ENCODE peak calls at places on chromosome 2, in five cellular contexts. One of them, this sample, is unnamed.

GRCh38 chr2:8627692-8628085 is 54.2 kb upstream of the ID2 start:
- DNase-seq in hypothalamus: no peak
- DNase-seq in activated effector memory CD4-positive, alpha-beta T cell treated with anti-CD3 and anti-CD28 coated beads, Interleukin-2, amount 50 U/mL, for 16 hours: no peak
- DNase-seq in activated T-cell treated with anti-CD3 and anti-CD28 coated beads for 1 hour: no peak
- DNase-seq in Kasumi-1: no peak
- DNase-seq in this sample: no peak

GRCh38 chr2:168773719-168774521 is 28.5 kb upstream of the NOSTRIN start:
- DNase-seq in hypothalamus: no peak
- DNase-seq in activated effector memory CD4-positive, alpha-beta T cell treated with anti-CD3 and anti-CD28 coated beads, Interleukin-2, amount 50 U/mL, for 16 hours: peak
- DNase-seq in activated T-cell treated with anti-CD3 and anti-CD28 coated beads for 1 hour: no peak
- DNase-seq in Kasumi-1: peak
- DNase-seq in this sample: peak

GRCh38 chr2:240819404-240820013 is 510 bp downstream of the KIF1A start:
- DNase-seq in hypothalamus: no peak
- DNase-seq in activated effector memory CD4-positive, alpha-beta T cell treated with anti-CD3 and anti-CD28 coated beads, Interleukin-2, amount 50 U/mL, for 16 hours: no peak
- DNase-seq in activated T-cell treated with anti-CD3 and anti-CD28 coated beads for 1 hour: no peak
- DNase-seq in Kasumi-1: no peak
- DNase-seq in this sample: no peak

GRCh38 chr2:28539095-28539494 is 43.2 kb downstream of the PLB1 start:
- DNase-seq in hypothalamus: no peak
- DNase-seq in activated effector memory CD4-positive, alpha-beta T cell treated with anti-CD3 and anti-CD28 coated beads, Interleukin-2, amount 50 U/mL, for 16 hours: no peak
- DNase-seq in activated T-cell treated with anti-CD3 and anti-CD28 coated beads for 1 hour: no peak
- DNase-seq in Kasumi-1: no peak
- DNase-seq in this sample: no peak

GRCh38 chr2:148990968-148991367 is 47.5 kb upstream of the LYPD6B start:
- DNase-seq in hypothalamus: no peak
- DNase-seq in activated effector memory CD4-positive, alpha-beta T cell treated with anti-CD3 and anti-CD28 coated beads, Interleukin-2, amount 50 U/mL, for 16 hours: no peak
- DNase-seq in activated T-cell treated with anti-CD3 and anti-CD28 coated beads for 1 hour: no peak
- DNase-seq in Kasumi-1: no peak
- DNase-seq in this sample: no peak

GRCh38 chr2:23427976-23428375 is 43.0 kb downstream of the KLHL29 start:
- DNase-seq in hypothalamus: no peak
- DNase-seq in activated effector memory CD4-positive, alpha-beta T cell treated with anti-CD3 and anti-CD28 coated beads, Interleukin-2, amount 50 U/mL, for 16 hours: no peak
- DNase-seq in activated T-cell treated with anti-CD3 and anti-CD28 coated beads for 1 hour: no peak
- DNase-seq in Kasumi-1: no peak
- DNase-seq in this sample: no peak

GRCh38 chr2:18117592-18117991 is 239.1 kb downstream of the KCNS3 start:
- DNase-seq in hypothalamus: no peak
- DNase-seq in activated effector memory CD4-positive, alpha-beta T cell treated with anti-CD3 and anti-CD28 coated beads, Interleukin-2, amount 50 U/mL, for 16 hours: no peak
- DNase-seq in activated T-cell treated with anti-CD3 and anti-CD28 coated beads for 1 hour: no peak
- DNase-seq in Kasumi-1: peak
- DNase-seq in this sample: no peak

GRCh38 chr2:71281950-71282349 is 49.6 kb upstream of the ZNF638 start:
- DNase-seq in hypothalamus: no peak
- DNase-seq in activated effector memory CD4-positive, alpha-beta T cell treated with anti-CD3 and anti-CD28 coated beads, Interleukin-2, amount 50 U/mL, for 16 hours: no peak
- DNase-seq in activated T-cell treated with anti-CD3 and anti-CD28 coated beads for 1 hour: no peak
- DNase-seq in Kasumi-1: no peak
- DNase-seq in this sample: no peak